ENCODE peak calls at places on chromosomes 1 and 21, in six cellular contexts. B, I, Z, N, C and K are unnamed samples. For H3K36me3 and H3K4me1, the result is how much of the 10 kb centered on the place peaks cover.

GRCh38 chr21:45826733-45827692 is 154.6 kb upstream of the COL6A1 start:
- DNase-seq in N (no peak), B (no peak), Z (no peak), C (no peak), I (no peak), K (no peak)

GRCh38 chr1:8962812-8963669 is 17.4 kb downstream of the CA6 start:
- DNase-seq in B (peak), I (no peak), Z (no peak), C (peak), N (no peak), K (no peak)

GRCh38 chr1:29465755-29466154 is 229.4 kb downstream of the PTPRU start:
- DNase-seq in I (no peak), B (no peak), C (no peak), N (no peak), Z (no peak), K (no peak)

GRCh38 chr1:188769181-188769580 is 1708.5 kb downstream of the BRINP3 start:
- DNase-seq in I (no peak), N (no peak), C (no peak), B (no peak), Z (peak), K (no peak)

GRCh38 chr21:39003982-39004775 is 179.1 kb downstream of the PSMG1 start:
- DNase-seq in N (peak), B (no peak), Z (no peak), C (no peak), I (no peak), K (no peak)

GRCh38 chr1:35264861-35265260 is 3.6 kb upstream of the ZMYM4 start:
- DNase-seq in N (no peak), B (no peak), I (no peak), Z (no peak), C (peak), K (no peak)

GRCh38 chr1:103307751-103308150 is 199.4 kb upstream of the COL11A1 start:
- DNase-seq in B (no peak), N (no peak), C (no peak), I (no peak), Z (no peak), K (no peak)

GRCh38 chr1:218171302-218171893 is 113.7 kb upstream of the RRP15 start:
- DNase-seq in B (no peak), I (no peak), N (no peak), Z (no peak), C (no peak), K (no peak)

GRCh38 chr21:34192646-34193285 is 119.4 kb downstream of the MRPS6 start:
- DNase-seq in B (no peak), C (no peak), N (no peak), Z (no peak), I (no peak), K (no peak)

GRCh38 chr1:38559180-38559874 is 300.2 kb downstream of the RRAGC start:
- DNase-seq in Z (peak), C (peak), N (no peak), I (no peak), B (no peak), K (peak)

GRCh38 chr1:36163426-36163825 is 7.5 kb downstream of the MAP7D1 start:
- DNase-seq in N (no peak), B (no peak), Z (no peak), C (no peak), I (no peak), K (no peak)

GRCh38 chr1:26083246-26083645 is 15.8 kb upstream of the TRIM63 start:
- DNase-seq in N (peak), Z (no peak), C (no peak), B (peak), I (peak), K (no peak)

GRCh38 chr1:162541619-162542141 is 19.8 kb upstream of the UAP1 start:
- DNase-seq in C (no peak), Z (no peak), B (peak), N (peak), I (no peak), K (no peak)

GRCh38 chr21:42254631-42255030 is 35.7 kb downstream of the ABCG1 start:
- DNase-seq in Z (no peak), N (no peak), I (peak), B (no peak), C (no peak), K (no peak)

GRCh38 chr21:34080693-34081092 is 7.3 kb downstream of the MRPS6 start:
- DNase-seq in I (no peak), Z (no peak), B (no peak), N (no peak), C (no peak), K (no peak)

GRCh38 chr1:24442764-24443163 is 27.2 kb downstream of the NIPAL3 start:
- DNase-seq in C (no peak), I (no peak), B (no peak), Z (no peak), N (no peak), K (no peak)

GRCh38 chr1:14217384-14217783 is 381.1 kb upstream of the KAZN start:
- DNase-seq in Z (no peak), I (no peak), N (no peak), C (no peak), B (no peak), K (no peak)

GRCh38 chr1:86648255-86648654 is 56.1 kb upstream of the SH3GLB1 start:
- DNase-seq in I (no peak), B (no peak), C (no peak), Z (no peak), N (no peak), K (no peak)

GRCh38 chr21:45592208-45592619 is 50.0 kb upstream of the SLC19A1 start:
- DNase-seq in C (no peak), B (no peak), Z (no peak), I (no peak), N (no peak), K (no peak)

GRCh38 chr1:13573586-13573985 is 10.0 kb upstream of the PDPN start:
- DNase-seq in B (no peak), C (no peak), I (no peak), Z (no peak), N (no peak), K (no peak)

GRCh38 chr1:98197356-98197755 is 276.5 kb upstream of the DPYD start:
- DNase-seq in Z (no peak), N (no peak), B (no peak), I (no peak), C (no peak), K (no peak)

GRCh38 chr1:68525781-68526180 is 28.9 kb upstream of the DEPDC1 start:
- DNase-seq in I (no peak), C (no peak), N (no peak), B (no peak), Z (no peak), K (no peak)

GRCh38 chr1:181038399-181038873 is 4.7 kb downstream of the MR1 start:
- DNase-seq in C (peak), Z (no peak), I (peak), B (no peak), N (peak), K (peak)

GRCh38 chr1:99180915-99181314 is 83.4 kb upstream of the PLPPR4 start:
- DNase-seq in Z (no peak), B (no peak), C (no peak), I (no peak), N (no peak), K (no peak)

GRCh38 chr1:75123756-75124155 is 10.4 kb upstream of the LHX8 start:
- DNase-seq in I (no peak), C (no peak), B (no peak), Z (no peak), N (no peak), K (no peak)

GRCh38 chr21:40176732-40177131 is 309.5 kb downstream of the PCP4 start:
- DNase-seq in N (no peak), Z (no peak), B (no peak), C (no peak), I (no peak), K (no peak)

GRCh38 chr21:33976980-33977720 is 61.5 kb upstream of the ATP5PO start:
- DNase-seq in I (no peak), Z (no peak), B (no peak), N (no peak), C (no peak), K (no peak)

GRCh38 chr1:214039394-214040018 is 51.7 kb downstream of the PROX1 start:
- DNase-seq in B (no peak), N (no peak), I (no peak), C (no peak), Z (no peak), K (no peak)

GRCh38 chr1:10640843-10641553 is 155.4 kb downstream of the CASZ1 start:
- DNase-seq in C (no peak), Z (no peak), N (no peak), I (no peak), B (no peak), K (no peak)

GRCh38 chr1:16145988-16146887 is 9.6 kb downstream of the EPHA2 start:
- DNase-seq in B (peak), I (peak), C (peak), Z (peak), N (peak), K (peak)

GRCh38 chr1:62417351-62417999 is 19.4 kb upstream of the USP1 start:
- DNase-seq in I (no peak), C (no peak), B (no peak), Z (no peak), N (no peak), K (no peak)

GRCh38 chr1:85654066-85654782 is 54.0 kb downstream of the ZNHIT6 start:
- DNase-seq in C (no peak), Z (no peak), B (no peak), N (no peak), I (no peak), K (no peak)

GRCh38 chr1:172903581-172904220 is 147.0 kb downstream of the TNFSF18 start:
- DNase-seq in C (no peak), N (no peak), I (no peak), B (no peak), Z (no peak), K (no peak)

GRCh38 chr1:56080123-56080522 is 499.2 kb downstream of the PLPP3 start:
- DNase-seq in Z (no peak), B (no peak), I (no peak), N (no peak), C (no peak), K (no peak)

GRCh38 chr1:206714331-206715058 is 29.8 kb downstream of the MAPKAPK2 start:
- DNase-seq in I (no peak), B (no peak), Z (no peak), N (no peak), C (peak), K (no peak)

GRCh38 chr1:110393691-110394564 is 3.1 kb upstream of the SLC16A4 start:
- DNase-seq in B (no peak), N (no peak), Z (no peak), I (no peak), C (peak), K (no peak)

GRCh38 chr1:110387048-110387748 is 3.6 kb downstream of the SLC16A4 start:
- DNase-seq in N (no peak), C (no peak), I (no peak), Z (no peak), B (no peak), K (no peak)

GRCh38 chr1:110390096-110390495 is 730 bp downstream of the SLC16A4 start:
- DNase-seq in N (peak), B (peak), C (peak), I (peak), Z (no peak), K (no peak)

GRCh38 chr1:110393286-110393685 is 2.5 kb upstream of the SLC16A4 start:
- DNase-seq in I (no peak), B (no peak), Z (no peak), C (no peak), N (no peak), K (no peak)

DNA sequence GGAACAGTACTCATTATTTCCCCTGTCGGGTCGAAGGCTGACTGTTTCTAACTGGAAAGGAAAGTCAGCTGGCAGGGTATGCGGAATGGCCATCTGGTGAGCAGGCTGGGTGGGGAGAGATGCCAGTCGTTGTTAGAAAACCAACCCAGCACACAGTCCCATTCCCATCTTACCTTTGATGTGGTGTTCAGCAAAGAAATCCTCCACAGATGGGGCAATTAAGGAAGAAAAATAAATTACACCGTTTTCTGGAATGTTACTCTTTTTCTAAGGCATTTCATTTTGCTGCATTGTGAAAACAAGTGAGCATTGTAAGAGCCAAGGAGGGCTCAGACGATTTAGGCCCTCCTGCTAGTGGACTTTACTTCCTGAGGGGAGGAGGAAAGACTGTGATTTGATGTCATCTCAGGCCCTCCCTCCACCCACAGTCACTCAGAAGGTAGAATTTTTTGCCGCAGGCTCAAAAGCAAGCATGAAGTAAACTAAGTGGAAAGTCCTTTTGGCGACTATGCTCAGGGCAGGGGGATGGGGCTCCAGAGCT is at the start of gene SLC16A4:
- DNase-seq in I (no peak), N (peak), C (no peak), B (no peak), Z (no peak), K (no peak)
- H3K36me3 ChIP-seq in I (under half), N (under half), C (under half), B (under half), Z (under half), K (under half)

GRCh38 chr1:234917495-234918188 is 211.0 kb downstream of the TOMM20 start:
- DNase-seq in N (no peak), Z (no peak), B (no peak), I (no peak), C (no peak), K (no peak)
- H3K4me1 ChIP-seq in N (half or more), Z (under half), B (half or more), I (half or more), C (under half), K (under half)

GRCh38 chr21:44400791-44401385 is 47.5 kb downstream of the TRPM2 start:
- DNase-seq in I (no peak), Z (peak), B (no peak), C (no peak), N (no peak), K (no peak)
- H3K36me3 ChIP-seq in I (under half), Z (half or more), B (under half), C (under half), N (under half), K (under half)

DNA sequence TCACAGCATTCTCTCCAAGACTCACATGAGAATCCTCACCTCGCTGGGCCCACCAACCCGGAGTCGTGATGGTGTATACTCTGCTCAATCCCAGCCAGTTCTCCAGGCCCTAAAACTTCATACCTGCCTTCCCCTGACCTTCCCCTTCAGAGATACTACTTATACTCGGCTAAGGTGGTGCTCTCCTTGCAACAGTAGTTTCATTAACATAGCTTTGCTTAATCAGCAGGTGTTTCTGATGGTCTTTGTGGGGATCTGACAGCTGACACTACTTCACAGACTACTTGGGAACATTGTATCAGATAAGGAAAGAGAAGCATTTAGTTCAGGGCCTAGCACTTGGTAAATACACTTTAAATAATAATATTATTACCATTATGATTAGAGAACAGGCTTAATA is 301.5 kb upstream of the DAB1 start:
- DNase-seq in Z (no peak), N (no peak), C (no peak), B (no peak), I (no peak), K (no peak)
- H3K4me1 ChIP-seq in Z (under half), N (under half), C (under half), B (under half), I (under half), K (under half)

DNA sequence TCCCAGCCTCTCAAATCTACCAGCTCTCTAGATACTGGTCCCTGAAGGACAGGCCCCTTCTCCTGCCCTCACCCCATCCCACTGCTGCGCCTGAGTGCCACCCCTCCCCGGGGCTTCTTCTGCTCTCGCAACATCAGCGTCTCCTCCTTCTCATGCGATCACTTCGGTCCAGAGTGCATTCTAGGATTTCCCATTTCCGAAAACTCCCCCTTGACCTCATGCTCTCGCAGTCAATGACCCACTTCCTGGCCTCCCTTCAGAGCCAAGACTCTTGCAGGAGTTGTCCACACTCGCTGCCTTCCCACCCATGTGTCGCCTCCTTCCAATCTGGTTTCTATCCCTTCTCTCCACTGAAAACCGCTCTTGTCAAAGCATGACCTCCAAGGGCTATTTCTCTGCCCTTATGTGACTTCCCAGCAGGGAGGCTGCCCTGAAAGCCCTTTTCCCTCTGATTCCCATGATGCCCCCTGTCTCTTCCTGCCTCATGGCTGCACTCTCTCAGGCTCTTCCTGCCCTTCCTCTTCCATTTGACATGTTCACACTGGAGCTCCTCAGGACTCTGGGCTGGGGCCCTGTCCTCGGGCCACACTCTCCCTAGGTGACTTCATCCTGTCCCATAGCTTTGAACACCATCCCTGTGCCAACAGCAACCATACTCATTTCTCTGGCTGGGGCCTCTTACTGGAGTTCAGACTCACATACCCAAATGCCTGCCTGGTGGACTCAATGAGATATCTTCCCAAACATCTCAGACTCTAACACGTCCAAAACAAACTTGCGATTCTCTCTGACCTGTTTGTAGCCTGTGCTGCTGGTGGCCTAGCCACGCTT is 46.0 kb downstream of the LDLRAD2 start:
- DNase-seq in I (no peak), B (no peak), N (no peak), C (no peak), Z (no peak), K (no peak)
- H3K36me3 ChIP-seq in I (under half), B (half or more), N (under half), C (under half), Z (half or more), K (under half)

DNA sequence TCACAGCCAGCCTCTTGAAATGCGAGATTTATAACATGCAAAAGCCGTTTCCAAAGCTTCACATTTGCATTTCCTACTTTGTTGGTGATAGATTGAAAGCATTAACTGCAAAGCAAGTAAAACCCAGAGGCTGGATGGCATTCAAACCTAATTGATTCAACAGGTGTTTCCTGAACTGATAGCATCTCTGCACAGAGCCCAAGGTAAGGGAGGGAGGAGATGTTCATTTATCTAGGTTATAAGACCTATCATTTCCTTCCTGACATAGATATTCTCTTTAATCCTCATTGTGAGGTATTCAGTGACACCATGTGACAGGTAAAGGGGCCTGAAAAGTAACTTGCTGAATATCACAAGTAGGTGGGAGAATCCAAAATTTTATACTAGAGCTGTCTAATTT is 410.0 kb downstream of the OMA1 start:
- DNase-seq in Z (no peak), I (no peak), N (no peak), B (no peak), C (no peak), K (no peak)
- H3K4me1 ChIP-seq in Z (under half), I (under half), N (under half), B (under half), C (under half), K (under half)

GRCh38 chr1:55069280-55069679 is 29.9 kb downstream of the PCSK9 start:
- DNase-seq in C (no peak), Z (no peak), I (peak), N (no peak), B (no peak), K (no peak)

GRCh38 chr1:55070765-55071164 is 31.4 kb downstream of the PCSK9 start:
- DNase-seq in I (peak), B (no peak), N (no peak), Z (peak), C (no peak), K (no peak)

GRCh38 chr1:55067914-55068313 is 28.6 kb downstream of the PCSK9 start:
- DNase-seq in C (no peak), B (no peak), Z (no peak), I (no peak), N (no peak), K (no peak)

GRCh38 chr1:55071477-55071876 is 32.1 kb downstream of the PCSK9 start:
- DNase-seq in I (no peak), C (no peak), B (no peak), N (no peak), Z (no peak), K (no peak)

GRCh38 chr1:55070291-55070690 is 30.9 kb downstream of the PCSK9 start:
- DNase-seq in N (no peak), C (no peak), I (peak), Z (no peak), B (no peak), K (no peak)
- H3K36me3 ChIP-seq in N (under half), C (under half), I (under half), Z (half or more), B (half or more), K (under half)

GRCh38 chr1:22038036-22038435 is 14.5 kb upstream of the CDC42 start:
- DNase-seq in I (peak), C (no peak), N (peak), B (peak), Z (no peak), K (no peak)
- H3K4me1 ChIP-seq in I (under half), C (under half), N (under half), B (under half), Z (under half), K (under half)

GRCh38 chr21:14092834-14093560 is 117.8 kb downstream of the LIPI start:
- DNase-seq in Z (no peak), B (no peak), N (no peak), I (no peak), C (no peak), K (no peak)

GRCh38 chr21:14084701-14085100 is 126.1 kb downstream of the LIPI start:
- DNase-seq in I (no peak), N (no peak), B (no peak), Z (no peak), C (no peak), K (no peak)

GRCh38 chr21:14084068-14084501 is 126.7 kb downstream of the LIPI start:
- DNase-seq in B (no peak), C (no peak), I (no peak), N (no peak), Z (peak), K (no peak)

GRCh38 chr21:14086553-14086952 is 124.2 kb downstream of the LIPI start:
- DNase-seq in N (no peak), B (no peak), Z (no peak), C (no peak), I (no peak), K (no peak)

GRCh38 chr21:14088391-14088790 is 122.4 kb downstream of the LIPI start:
- DNase-seq in C (no peak), Z (no peak), N (no peak), I (no peak), B (no peak), K (no peak)
- H3K36me3 ChIP-seq in C (under half), Z (under half), N (under half), I (under half), B (under half), K (under half)